ENCODE peak calls at places on chromosomes 12 and 14, in six cellular contexts. V is A549; L is bronchial epithelial cell; G is naive thymus-derived CD4-positive, alpha-beta T cell; O is CD8-positive, alpha-beta T cell; T is fibroblast of lung. Z is an unnamed sample.

GRCh38 chr12:11814362-11814761 is 164.9 kb downstream of the ETV6 start:
- DNase-seq in V (no peak), L (peak), G (no peak), O (no peak), T (peak), Z (peak)

GRCh38 chr14:51846631-51847488 is 13.6 kb upstream of the GNG2 start:
- DNase-seq in V (no peak), L (no peak), G (peak), O (peak), T (peak), Z (peak)

GRCh38 chr14:34085695-34086094 is 134.8 kb upstream of the EGLN3 start:
- DNase-seq in V (no peak), L (no peak), G (no peak), O (no peak), T (no peak), Z (no peak)

GRCh38 chr12:219891-220352 is 6.0 kb upstream of the SLC6A12 start:
- DNase-seq in V (peak), L (peak), G (peak), O (peak), T (peak), Z (peak)

GRCh38 chr12:55780695-55781094 is 36.8 kb downstream of the SARNP start:
- DNase-seq in V (no peak), L (no peak), G (no peak), O (no peak), T (no peak), Z (no peak)

GRCh38 chr12:12017135-12017581 is 53.6 kb upstream of the BCL2L14 start:
- DNase-seq in V (no peak), L (no peak), G (no peak), O (no peak), T (no peak), Z (no peak)

GRCh38 chr14:91753501-91754128 is 21.7 kb upstream of the CATSPERB start:
- DNase-seq in V (no peak), L (peak), G (no peak), O (no peak), T (no peak), Z (peak)

GRCh38 chr12:47249719-47250506 is 170.2 kb upstream of the AMIGO2 start:
- DNase-seq in V (no peak), L (peak), G (peak), O (no peak), T (no peak), Z (no peak)

GRCh38 chr14:48937796-48938195 is 648.4 kb downstream of the RPS29 start:
- DNase-seq in V (no peak), L (no peak), G (no peak), O (no peak), T (no peak), Z (peak)

GRCh38 chr14:61178226-61179060 is 102.7 kb downstream of the TMEM30B start:
- DNase-seq in V (peak), L (peak), G (peak), O (no peak), T (peak), Z (peak)

GRCh38 chr14:103545915-103546650 is 16.4 kb downstream of the BAG5 start:
- DNase-seq in V (no peak), L (no peak), G (no peak), O (no peak), T (no peak), Z (no peak)

GRCh38 chr12:67068773-67069450 is 200.2 kb upstream of the CAND1 start:
- DNase-seq in V (peak), L (peak), G (peak), O (peak), T (peak), Z (peak)

GRCh38 chr14:42732005-42732404 is 1125.3 kb downstream of the LRFN5 start:
- DNase-seq in V (no peak), L (no peak), G (no peak), O (no peak), T (no peak), Z (no peak)

GRCh38 chr14:84361476-84361875 is 1168.5 kb upstream of the FLRT2 start:
- DNase-seq in V (no peak), L (no peak), G (no peak), O (no peak), T (no peak), Z (no peak)

GRCh38 chr14:81868172-81868571 is 334.5 kb upstream of the SEL1L start:
- DNase-seq in V (no peak), L (no peak), G (no peak), O (no peak), T (no peak), Z (no peak)

GRCh38 chr14:60331201-60332045 is 82.4 kb downstream of the PPM1A start:
- DNase-seq in V (peak), L (peak), G (peak), O (peak), T (peak), Z (peak)

GRCh38 chr12:53381739-53382630 is 2.0 kb downstream of the SP1 start:
- DNase-seq in V (no peak), L (peak), G (peak), O (peak), T (peak), Z (peak)

GRCh38 chr12:92289611-92290010 is 144.0 kb upstream of the BTG1 start:
- DNase-seq in V (no peak), L (no peak), G (no peak), O (no peak), T (no peak), Z (no peak)

GRCh38 chr12:117040496-117040895 is 58.7 kb downstream of the TESC start:
- DNase-seq in V (no peak), L (no peak), G (no peak), O (no peak), T (no peak), Z (no peak)

GRCh38 chr12:92987362-92987761 is 58.3 kb upstream of the EEA1 start:
- DNase-seq in V (peak), L (peak), G (peak), O (no peak), T (peak), Z (peak)

GRCh38 chr12:54370218-54370730 is 6.0 kb upstream of the GPR84 start:
- DNase-seq in V (peak), L (peak), G (no peak), O (peak), T (peak), Z (peak)

GRCh38 chr12:78802593-78802992 is 62.0 kb upstream of the SYT1 start:
- DNase-seq in V (peak), L (peak), G (no peak), O (no peak), T (peak), Z (peak)

GRCh38 chr14:22099942-22100763 is 426.5 kb upstream of the OR4E1 start:
- DNase-seq in V (peak), L (peak), G (peak), O (peak), T (peak), Z (peak)

GRCh38 chr12:113594967-113595366 is 123.3 kb upstream of the LHX5 start:
- DNase-seq in V (no peak), L (no peak), G (no peak), O (no peak), T (no peak), Z (no peak)

GRCh38 chr12:101097829-101098580 is 112.0 kb downstream of the SLC5A8 start:
- DNase-seq in V (no peak), L (no peak), G (no peak), O (no peak), T (no peak), Z (no peak)

GRCh38 chr14:45891417-45892080 is 638.5 kb upstream of the MIS18BP1 start:
- DNase-seq in V (no peak), L (peak), G (no peak), O (no peak), T (no peak), Z (no peak)

GRCh38 chr14:56145965-56146364 is 27.8 kb downstream of the PELI2 start:
- DNase-seq in V (no peak), L (peak), G (no peak), O (no peak), T (peak), Z (peak)

GRCh38 chr14:101737414-101738367 is 23.8 kb upstream of the PPP2R5C start:
- DNase-seq in V (no peak), L (no peak), G (peak), O (peak), T (no peak), Z (no peak)

GRCh38 chr14:54724772-54725325 is 157.9 kb downstream of the SAMD4A start:
- DNase-seq in V (no peak), L (no peak), G (no peak), O (no peak), T (peak), Z (no peak)

GRCh38 chr12:124609041-124609984 is 41.9 kb upstream of the NCOR2 start:
- DNase-seq in V (peak), L (peak), G (peak), O (peak), T (peak), Z (no peak)

GRCh38 chr12:122891661-122892525 is 4.0 kb downstream of the VPS37B start:
- DNase-seq in V (no peak), L (peak), G (no peak), O (no peak), T (peak), Z (peak)
- H3K4me3 ChIP-seq in V (no peak), L (peak), G (no peak), O (no peak), T (no peak), Z (peak)

GRCh38 chr12:109571773-109572505 is 1.4 kb downstream of the MMAB start:
- DNase-seq in V (no peak), L (no peak), G (no peak), O (no peak), T (no peak), Z (no peak)
- H3K4me3 ChIP-seq in V (no peak), L (no peak), G (no peak), O (no peak), T (no peak), Z (no peak)

DNA sequence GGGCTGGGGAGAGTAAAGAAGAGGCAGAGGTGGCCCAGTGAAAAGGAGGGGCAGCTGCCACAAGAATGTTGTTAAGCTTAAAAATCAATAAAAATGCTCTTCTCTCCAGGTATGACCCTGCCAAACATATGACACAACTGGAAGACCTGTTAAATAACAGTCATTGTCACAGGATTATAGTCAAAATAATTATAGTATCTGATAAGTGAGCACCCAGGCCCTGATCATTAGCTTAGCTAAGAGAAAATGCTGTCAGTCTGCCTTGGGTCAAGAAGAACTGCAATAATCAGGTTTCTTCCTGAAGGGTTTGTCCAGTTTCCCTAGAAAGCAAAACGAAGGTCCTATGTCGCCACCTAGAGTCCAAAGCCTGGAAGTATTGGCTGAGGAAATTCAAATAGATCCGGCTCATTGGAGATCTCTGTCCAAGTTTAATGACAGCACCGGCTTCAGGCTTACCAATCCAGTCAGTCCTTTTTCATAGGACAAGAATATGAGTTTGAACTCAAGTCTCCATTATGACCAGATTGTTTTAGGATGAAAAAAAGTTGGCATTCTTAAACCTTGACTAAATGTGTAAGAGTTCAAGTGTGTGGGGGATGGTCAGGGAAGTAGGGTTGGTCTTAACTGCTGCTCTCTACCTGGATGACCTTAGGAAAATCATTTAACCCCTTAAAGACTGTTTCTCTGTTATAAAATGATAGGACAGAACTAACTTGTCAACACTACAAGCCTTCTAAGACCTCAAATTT is 22.5 kb upstream of the NKX2-8 start:
- DNase-seq in V (peak), L (peak), G (peak), O (peak), T (peak), Z (peak)
- H3K4me3 ChIP-seq in V (no peak), L (no peak), G (no peak), O (no peak), T (no peak), Z (no peak)

GRCh38 chr12:110922652-110923051 is 2.3 kb upstream of the MYL2 start:
- DNase-seq in V (no peak), L (no peak), G (no peak), O (no peak), T (no peak), Z (no peak)
- H3K4me3 ChIP-seq in V (no peak), L (no peak), G (no peak), O (no peak), T (no peak), Z (no peak)